ENCODE peak calls at places on chromosomes 16 and 17, in nine cellular contexts. N, O, X, A, T, S, Z, I and J are unnamed samples.

GRCh38 chr16:51753382-51753781 is 602.3 kb upstream of the SALL1 start:
- DNase-seq in I (no peak), N (no peak), Z (no peak), O (no peak), A (no peak), S (no peak), X (no peak), T (no peak), J (no peak)

GRCh38 chr16:70804153-70804728 is 3.3 kb upstream of the VAC14 start:
- DNase-seq in O (no peak), I (peak; percentile 77), N (no peak), Z (no peak), A (no peak), X (no peak), T (peak; percentile 66), S (peak; percentile 44), J (no peak)

GRCh38 chr17:80195671-80196529 is 24.2 kb downstream of the SGSH start:
- DNase-seq in I (peak; percentile 14), A (no peak), T (peak; percentile 19), N (no peak), X (peak; percentile 55), S (no peak), O (peak; percentile 64), Z (peak; percentile 67), J (no peak)

GRCh38 chr17:17724307-17724921 is 43.2 kb downstream of the RAI1 start:
- DNase-seq in N (peak; percentile 63), Z (peak; percentile 48), T (peak; percentile 50), I (peak; percentile 79), A (peak; percentile 80), O (peak; percentile 11), S (no peak), X (peak; percentile 62), J (peak; percentile 92)

GRCh38 chr17:50270430-50271172 is 3.7 kb upstream of the TMEM92 start:
- DNase-seq in A (no peak), I (peak; percentile 89), X (no peak), O (no peak), N (peak; percentile 45), T (peak; percentile 84), Z (no peak), S (no peak), J (peak; percentile 80)

GRCh38 chr17:57955183-57955952 is at the start of gene CUEDC1:
- DNase-seq in Z (peak; percentile 76), T (peak; percentile 69), I (peak; percentile 71), O (peak; percentile 72), N (peak; percentile 72), S (no peak), A (peak; percentile 94), X (peak; percentile 80), J (peak; percentile 90)

GRCh38 chr17:81422776-81423697 is 27.8 kb downstream of the BAHCC1 start:
- DNase-seq in I (peak; percentile 98), S (peak; percentile 39), X (no peak), N (no peak), Z (no peak), A (peak; percentile 85), T (peak; percentile 99), O (no peak), J (peak; percentile 99)

GRCh38 chr17:80811181-80812105 is 180.2 kb upstream of the CHMP6 start:
- DNase-seq in Z (no peak), T (no peak), S (no peak), X (peak; percentile 61), A (peak; percentile 20), O (peak; percentile 21), I (no peak), N (no peak), J (peak; percentile 36)

GRCh38 chr16:53737563-53737962 is 33.6 kb downstream of the FTO start:
- DNase-seq in X (peak; percentile 66), Z (no peak), N (no peak), O (no peak), I (no peak), S (no peak), T (no peak), A (no peak), J (no peak)

GRCh38 chr17:45656527-45657181 is 127.5 kb upstream of the CRHR1 start:
- DNase-seq in T (no peak), A (no peak), O (no peak), X (no peak), I (no peak), N (no peak), S (no peak), Z (no peak), J (no peak)

GRCh38 chr16:57092786-57093301 is 461 bp downstream of the CPNE2 start:
- DNase-seq in Z (peak; percentile 70), A (peak; percentile 75), O (peak; percentile 48), S (no peak), T (peak; percentile 28), I (peak; percentile 42), N (peak; percentile 33), X (peak; percentile 72), J (peak; percentile 72)

GRCh38 chr17:79192503-79193500 is 118.2 kb downstream of the ENGASE start:
- DNase-seq in N (peak; percentile 78), T (peak; percentile 64), A (no peak), S (no peak), Z (peak; percentile 43), I (peak; percentile 17), O (peak; percentile 6), X (peak; percentile 70), J (peak; percentile 91)

GRCh38 chr17:16269658-16270057 is 52.6 kb downstream of the PIGL start:
- DNase-seq in A (no peak), Z (no peak), O (no peak), X (no peak), N (no peak), T (no peak), I (peak; percentile 40), S (no peak), J (no peak)

GRCh38 chr17:8532021-8532420 is 96.3 kb downstream of the NDEL1 start:
- DNase-seq in N (no peak), S (no peak), A (no peak), O (no peak), I (no peak), T (peak; percentile 47), X (no peak), Z (no peak), J (no peak)